ENCODE peak calls at places on chromosomes 13 and 19, in four cellular contexts. W is HEK293T, Q is HepG2, I is GM12878. Z is an unnamed sample.

GRCh38 chr13:99062593-99062992 is 84.7 kb upstream of the DOCK9 start:
- DNase-seq in W (no peak), Q (no peak), I (no peak), Z (no peak)

GRCh38 chr13:27549406-27549981 is 70.8 kb downstream of the LNX2 start:
- DNase-seq in W (no peak), Q (no peak), I (no peak), Z (no peak)

GRCh38 chr19:5150902-5151741 is 182.2 kb downstream of the KDM4B start:
- DNase-seq in W (no peak), Q (no peak), I (no peak), Z (no peak)

GRCh38 chr13:40787062-40787461 is 2.3 kb upstream of the SLC25A15 start:
- DNase-seq in W (no peak), Q (no peak), I (no peak), Z (no peak)

GRCh38 chr13:97921146-97921776 is 32.2 kb upstream of the IPO5 start:
- DNase-seq in W (no peak), Q (no peak), I (no peak), Z (no peak)

GRCh38 chr13:39596685-39597084 is 6.3 kb downstream of the LHFPL6 start:
- DNase-seq in W (no peak), Q (no peak), I (no peak), Z (no peak)

GRCh38 chr13:101343128-101343787 is 73.0 kb downstream of the NALCN start:
- DNase-seq in W (no peak), Q (no peak), I (no peak), Z (no peak)

GRCh38 chr13:93450226-93450625 is 223.6 kb downstream of the GPC6 start:
- DNase-seq in W (no peak), Q (no peak), I (no peak), Z (no peak)

GRCh38 chr13:101706651-101707050 is 254.2 kb downstream of the ITGBL1 start:
- DNase-seq in W (no peak), Q (peak; percentile 4), I (no peak), Z (no peak)

GRCh38 chr13:93889430-93889829 is 590.1 kb downstream of the DCT start:
- DNase-seq in W (no peak), Q (no peak), I (no peak), Z (no peak)

GRCh38 chr13:76886292-76887061 is at the start of gene KCTD12:
- DNase-seq in W (peak; percentile 90), Q (no peak), I (no peak), Z (peak; percentile 52)

GRCh38 chr13:32837307-32837972 is 178.8 kb upstream of the KL start:
- DNase-seq in W (no peak), Q (no peak), I (no peak), Z (no peak)

GRCh38 chr19:46862974-46863632 is 2.3 kb downstream of the ARHGAP35 start:
- DNase-seq in W (no peak), Q (no peak), I (no peak), Z (peak; percentile 70)

GRCh38 chr19:17415107-17415506 is 4.7 kb upstream of the MVB12A start:
- DNase-seq in W (no peak), Q (no peak), I (no peak), Z (no peak)

GRCh38 chr19:38409631-38410133 is 6.8 kb downstream of the FAM98C start:
- DNase-seq in W (no peak), Q (no peak), I (no peak), Z (no peak)

GRCh38 chr13:85729296-85729695 is 69.9 kb downstream of the SLITRK6 start:
- DNase-seq in W (no peak), Q (no peak), I (no peak), Z (no peak)

GRCh38 chr19:11268783-11269267 is 6.5 kb upstream of the DOCK6 start:
- DNase-seq in W (no peak), Q (peak; percentile 60), I (no peak), Z (peak; percentile 62)

GRCh38 chr13:105518086-105518485 is 1017.4 kb downstream of the EFNB2 start:
- DNase-seq in W (no peak), Q (no peak), I (no peak), Z (no peak)

GRCh38 chr13:51298812-51299211 is 40.7 kb upstream of the SERPINE3 start:
- DNase-seq in W (no peak), Q (no peak), I (no peak), Z (no peak)

GRCh38 chr13:27621366-27622101 is at the start of gene POLR1D:
- DNase-seq in W (peak; percentile 86), Q (peak; percentile 77), I (peak; percentile 41), Z (peak; percentile 84)

GRCh38 chr19:12293771-12294307 is 844 bp downstream of the ZNF44 start:
- DNase-seq in W (peak; percentile 21), Q (peak; percentile 93), I (peak; percentile 51), Z (peak; percentile 37)

GRCh38 chr19:17703823-17704463 is 15.3 kb upstream of the MAP1S start:
- DNase-seq in W (peak; percentile 61), Q (peak; percentile 33), I (no peak), Z (peak; percentile 74)

GRCh38 chr19:41696402-41697197 is 8.5 kb upstream of the CEACAM7 start:
- DNase-seq in W (no peak), Q (no peak), I (no peak), Z (peak; percentile 5)

DNA sequence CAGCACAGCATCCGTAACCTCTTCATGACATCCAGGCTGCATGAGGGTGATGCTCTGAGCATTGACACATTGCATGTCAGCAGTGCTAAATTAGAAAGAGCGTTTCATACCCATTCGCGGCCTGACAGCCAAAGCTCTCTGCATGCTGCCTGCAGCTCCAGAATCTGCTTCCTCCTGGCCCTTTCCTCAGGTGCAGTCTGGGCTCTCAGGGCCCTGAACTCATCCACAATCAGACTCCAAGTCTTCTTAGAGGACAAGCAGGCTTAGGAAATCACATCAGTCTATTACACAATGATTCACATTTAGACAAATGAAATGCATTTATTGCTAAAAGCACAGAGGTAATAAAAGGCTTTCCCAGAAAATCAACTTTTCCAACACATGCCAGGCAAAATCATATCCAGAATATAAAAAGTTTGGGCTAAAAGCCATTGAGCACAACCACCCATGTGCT is 109.1 kb downstream of the COL4A2 start:
- DNase-seq in W (no peak), Q (no peak), I (no peak), Z (no peak)
- TF ChIP-seq FOXK2 in W (no peak), Q (no peak), I (no peak), Z (no peak)

DNA sequence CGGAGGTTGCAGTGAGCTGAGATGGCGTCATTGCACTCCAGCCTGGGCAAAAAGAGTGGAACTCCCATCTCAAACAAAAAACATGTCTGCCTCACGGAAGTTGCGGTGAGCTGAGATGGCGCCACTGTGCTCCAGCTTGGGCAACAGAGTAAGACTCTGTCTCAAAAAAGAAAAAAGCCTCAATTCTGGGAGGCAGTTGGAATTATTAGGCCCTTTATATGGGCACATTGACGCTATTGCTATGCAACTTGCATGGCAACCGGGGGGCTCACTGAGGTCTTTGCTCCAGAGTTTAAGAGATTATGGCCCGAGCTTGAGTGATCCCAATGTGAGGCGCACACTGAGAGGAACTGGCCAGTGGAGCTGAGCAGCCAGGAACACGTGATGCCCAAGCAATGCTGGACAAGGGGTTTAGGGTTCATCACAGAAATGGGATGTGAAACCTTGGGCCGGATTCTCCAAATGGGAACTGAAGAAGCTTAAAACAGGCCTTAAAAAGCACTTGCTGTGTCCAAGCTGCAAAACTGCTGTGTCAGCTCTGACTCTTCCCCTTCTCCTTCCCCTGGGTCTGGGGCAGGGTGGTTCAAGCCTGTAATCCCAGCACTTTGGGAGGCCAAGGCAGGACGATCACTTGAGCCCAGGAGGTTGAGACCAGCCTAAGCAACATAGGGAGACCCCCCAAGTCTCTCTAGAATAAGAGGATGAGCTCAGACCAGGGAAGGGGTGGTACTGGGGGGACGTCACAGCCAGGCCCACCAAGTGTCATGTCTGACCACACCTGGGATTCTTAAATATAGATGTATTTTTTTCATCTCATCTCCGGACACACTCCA is 2.5 kb downstream of the FTL start:
- DNase-seq in W (no peak), Q (peak; percentile 74), I (no peak), Z (peak; percentile 80)
- TF ChIP-seq FOXK2 in W (no peak), Q (no peak), I (no peak), Z (no peak)

GRCh38 chr19:3852177-3852511 is 16.7 kb downstream of the ZFR2 start:
- DNase-seq in W (no peak), Q (no peak), I (no peak), Z (no peak)
- TF ChIP-seq FOXK2 in W (no peak), Q (no peak), I (no peak), Z (no peak)

DNA sequence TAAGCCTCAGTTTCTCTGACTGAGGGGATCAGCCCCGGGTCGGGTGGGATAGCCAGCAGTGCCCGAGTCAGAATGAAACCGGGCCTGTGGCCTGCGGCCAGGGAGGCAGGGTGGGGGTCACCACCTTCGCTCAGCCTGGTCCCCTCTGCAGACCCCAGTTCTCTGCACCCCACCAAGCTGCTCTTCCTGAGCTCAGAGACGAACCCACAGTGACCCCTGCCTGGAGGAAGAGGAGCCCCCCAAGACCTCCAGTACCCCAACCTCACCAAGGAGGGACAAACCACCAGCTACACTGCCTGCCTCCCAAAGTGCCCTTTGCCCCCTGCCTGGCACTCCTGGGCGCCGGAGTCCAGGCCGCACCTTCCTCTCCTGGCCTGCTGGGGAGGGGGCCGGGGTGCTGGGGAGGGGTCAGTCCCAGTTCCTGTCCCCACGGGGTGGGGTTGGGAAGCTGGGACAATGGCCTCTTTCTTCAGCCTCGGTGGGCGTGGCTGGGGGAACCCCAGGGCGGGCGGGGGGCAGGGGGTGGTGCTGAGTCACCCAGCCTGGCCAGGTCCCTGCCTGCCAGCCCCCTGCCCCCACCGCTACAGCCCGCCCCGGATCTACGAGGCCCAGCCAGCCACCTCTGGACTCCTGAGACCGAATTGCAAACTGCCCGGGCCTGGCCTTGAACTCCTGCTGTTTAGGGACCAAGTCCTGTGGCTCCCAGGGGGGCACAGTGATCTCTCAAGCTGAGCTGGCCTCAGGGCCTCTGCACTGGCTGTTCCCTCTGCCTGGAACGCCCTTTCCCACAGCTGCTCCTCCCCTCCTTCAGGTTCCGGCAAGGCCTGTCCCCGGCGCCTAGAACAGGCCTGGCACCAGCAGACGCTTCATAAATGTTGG is 14.3 kb downstream of the ZBTB7A start:
- DNase-seq in W (no peak), Q (peak; percentile 95), I (no peak), Z (no peak)
- TF ChIP-seq FOXK2 in W (no peak), Q (no peak), I (no peak), Z (no peak)

GRCh38 chr13:113672002-113672651 is 5.1 kb downstream of the GRK1 start:
- DNase-seq in W (no peak), Q (no peak), I (no peak), Z (no peak)
- TF ChIP-seq FOXK2 in W (no peak), Q (no peak), I (no peak), Z (no peak)

GRCh38 chr13:47420012-47420411 is 523.2 kb upstream of the HTR2A start:
- DNase-seq in W (no peak), Q (no peak), I (no peak), Z (no peak)

GRCh38 chr13:47415048-47415447 is 518.2 kb upstream of the HTR2A start:
- DNase-seq in W (no peak), Q (no peak), I (no peak), Z (no peak)

GRCh38 chr13:47418206-47418920 is 521.5 kb upstream of the HTR2A start:
- DNase-seq in W (no peak), Q (no peak), I (no peak), Z (no peak)

GRCh38 chr13:47417485-47417884 is 520.6 kb upstream of the HTR2A start:
- DNase-seq in W (no peak), Q (no peak), I (no peak), Z (no peak)

DNA sequence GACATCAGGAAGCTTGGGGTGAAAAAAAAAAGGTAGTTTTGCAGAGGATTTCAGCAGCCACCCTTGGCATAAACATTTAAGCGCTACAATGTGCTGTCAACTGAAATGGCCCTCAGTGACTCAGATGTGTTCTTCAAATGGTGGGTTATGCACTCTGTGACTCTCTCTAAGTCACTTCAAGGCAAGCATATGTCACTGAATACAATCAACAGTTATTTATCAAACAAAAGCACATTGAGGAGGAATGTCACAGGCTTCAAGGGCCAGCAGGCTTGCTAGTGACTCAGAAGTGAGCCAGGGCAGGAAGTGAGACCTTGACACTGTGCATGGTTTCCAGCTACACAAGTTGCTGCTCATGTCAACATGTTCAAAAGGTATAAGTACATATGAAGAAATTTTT is 523.7 kb upstream of the HTR2A start:
- DNase-seq in W (no peak), Q (no peak), I (no peak), Z (no peak)
- TF ChIP-seq FOXK2 in W (no peak), Q (no peak), I (no peak), Z (no peak)